ENCODE peak calls at places on chromosomes 4 and X, in nine cellular contexts. N is epithelial cell of proximal tubule, R is brain microvascular endothelial cell, F is fibroblast of mammary gland, U is fibroblast of pulmonary artery, G is lower leg skin, A is IMR-90, C is left ventricle myocardium inferior, X is uterus. W is an unnamed sample.

GRCh38 chr4:183355405-183355804 is 33.2 kb upstream of the CLDN24 start:
- DNase-seq in G (no peak), U (peak; percentile 77), R (peak; percentile 62), C (no peak), N (no peak), A (peak; percentile 72), F (peak; percentile 56), X (no peak), W (peak; percentile 69)

GRCh38 chr4:136867465-136867864 is 664.8 kb downstream of the PCDH18 start:
- DNase-seq in U (no peak), R (no peak), C (no peak), A (no peak), N (no peak), X (no peak), F (no peak), G (no peak), W (no peak)

GRCh38 chr4:8939160-8939855 is 67.7 kb upstream of the HMX1 start:
- DNase-seq in N (no peak), C (no peak), X (no peak), U (no peak), G (no peak), F (no peak), A (no peak), R (no peak), W (no peak)

GRCh38 chr4:37549003-37549402 is 137.2 kb downstream of the RELL1 start:
- DNase-seq in G (no peak), A (peak; percentile 67), N (peak; percentile 91), C (no peak), F (peak; percentile 78), R (peak; percentile 97), U (peak; percentile 94), X (no peak), W (peak; percentile 55)

GRCh38 chrX:153828723-153829548 is 1.4 kb downstream of the PDZD4 start:
- DNase-seq in G (no peak), N (no peak), R (no peak), X (peak; percentile 19), F (no peak), U (no peak), C (no peak), A (no peak), W (no peak)

GRCh38 chr4:37389967-37390580 is 145.5 kb downstream of the NWD2 start:
- DNase-seq in N (no peak), U (peak; percentile 71), G (no peak), A (peak; percentile 41), F (peak; percentile 50), X (no peak), R (peak; percentile 45), C (no peak), W (peak; percentile 39)

GRCh38 chr4:48778431-48779094 is 1.5 kb downstream of the FRYL start:
- DNase-seq in A (peak; percentile 57), F (peak; percentile 55), U (peak; percentile 63), X (no peak), N (no peak), R (no peak), G (no peak), C (no peak), W (no peak)

GRCh38 chr4:22458112-22458511 is 57.8 kb downstream of the ADGRA3 start:
- DNase-seq in C (no peak), R (no peak), U (no peak), F (peak; percentile 8), A (no peak), G (no peak), N (peak; percentile 36), X (no peak), W (no peak)

GRCh38 chr4:5747746-5748365 is 36.9 kb downstream of the EVC start:
- DNase-seq in F (peak; percentile 100), C (no peak), R (peak; percentile 98), U (peak; percentile 100), N (peak; percentile 90), G (no peak), A (peak; percentile 99), X (peak; percentile 48), W (peak; percentile 84)

GRCh38 chrX:46260502-46260901 is 284.7 kb downstream of the ZNF674 start:
- DNase-seq in N (no peak), F (no peak), G (no peak), R (no peak), U (no peak), A (no peak), C (no peak), X (no peak), W (no peak)

GRCh38 chr4:164203476-164203875 is 550.5 kb upstream of the SMIM31 start:
- DNase-seq in X (no peak), A (no peak), U (no peak), C (no peak), F (no peak), R (no peak), N (no peak), G (no peak), W (no peak)

GRCh38 chr4:168621806-168622589 is 125.1 kb downstream of the PALLD start:
- DNase-seq in G (peak; percentile 2), U (peak; percentile 79), F (peak; percentile 79), X (no peak), C (no peak), A (peak; percentile 90), R (peak; percentile 81), N (no peak), W (peak; percentile 97)

GRCh38 chrX:23720117-23720677 is 22.9 kb downstream of the ACOT9 start:
- DNase-seq in U (no peak), X (no peak), G (no peak), R (no peak), N (no peak), F (no peak), A (no peak), C (no peak), W (no peak)

GRCh38 chr4:141140271-141141205 is 7.3 kb upstream of the RNF150 start:
- DNase-seq in R (no peak), U (no peak), A (no peak), F (no peak), G (no peak), N (no peak), C (no peak), X (no peak), W (no peak)

GRCh38 chr4:43238556-43238955 is 346.0 kb downstream of the GRXCR1 start:
- DNase-seq in U (no peak), F (no peak), N (no peak), C (no peak), A (no peak), X (no peak), G (no peak), R (no peak), W (no peak)

DNA sequence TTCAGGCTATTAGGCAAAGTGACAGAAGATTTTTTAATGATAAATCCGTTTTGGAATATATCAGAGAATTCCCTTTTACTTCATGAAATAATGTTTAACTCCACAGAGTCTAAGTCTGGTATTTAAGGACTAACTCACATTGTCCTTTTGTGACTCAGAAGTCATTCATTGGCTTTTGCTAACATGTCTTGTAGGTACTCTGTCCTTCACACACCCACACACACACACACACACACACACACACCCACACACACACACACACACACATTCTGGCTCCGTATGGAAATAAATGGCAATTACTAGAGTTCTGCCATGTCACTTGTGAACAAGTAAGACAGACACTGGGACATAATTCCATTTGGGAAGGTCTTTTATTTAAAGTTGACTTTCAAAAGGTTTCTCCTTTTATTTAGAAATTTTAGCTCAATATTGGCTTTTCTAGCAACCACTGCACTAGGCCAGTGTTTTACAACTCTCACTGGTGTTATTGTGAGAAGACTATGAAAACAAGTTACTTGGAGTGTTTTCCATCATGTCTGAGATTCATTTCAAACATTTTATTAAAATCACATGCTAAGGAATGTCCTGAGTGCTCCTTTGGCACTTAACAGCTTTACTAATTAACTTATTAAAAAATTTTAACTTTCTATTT is 240.1 kb upstream of the GPC4 start:
- DNase-seq in N (peak; percentile 86), C (no peak), R (no peak), F (peak; percentile 66), G (no peak), X (no peak), U (no peak), A (no peak), W (no peak)
- TF ChIP-seq CTCF in N (no peak), C (no peak), R (no peak), F (no peak), G (no peak), X (no peak), U (no peak), A (no peak), W (no peak)

DNA sequence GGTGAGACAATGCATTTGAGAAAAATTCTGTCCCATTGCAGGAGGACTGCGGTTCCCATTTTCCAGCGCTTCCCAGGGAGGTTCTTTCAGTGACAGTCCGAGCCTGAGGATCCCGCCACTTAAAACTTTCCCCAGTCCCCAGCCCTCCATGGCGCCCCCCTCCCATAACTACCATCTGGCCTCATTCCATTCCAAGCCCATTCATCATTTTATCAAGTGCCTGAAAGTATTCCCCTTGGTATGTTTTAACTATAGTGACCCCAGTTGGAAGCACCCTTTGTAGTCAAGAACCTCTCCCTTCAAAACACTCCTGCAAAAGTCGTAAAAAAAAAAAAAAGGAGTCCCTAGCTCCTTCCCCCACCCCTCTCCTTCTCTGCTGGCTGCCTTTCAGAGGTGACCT is 1.2 kb downstream of the RASL11B start:
- DNase-seq in X (no peak), C (no peak), G (no peak), F (no peak), A (no peak), U (no peak), R (no peak), N (no peak), W (no peak)
- H3K4me3 ChIP-seq in X (peak overlapping the region; percentile 61), C (peak overlapping the region; percentile 86), G (no peak overlapping the region), F (no peak overlapping the region), A (peak overlapping the region; percentile 89), U (no peak overlapping the region), R (no peak overlapping the region), N (no peak overlapping the region), W (no peak overlapping the region)

GRCh38 chr4:32145987-32146386 is 1425.8 kb downstream of the PCDH7 start:
- DNase-seq in R (no peak), N (no peak), C (no peak), U (no peak), G (no peak), X (no peak), A (no peak), F (no peak), W (no peak)
- TF ChIP-seq CTCF in R (peak; percentile 4), N (no peak), C (no peak), U (no peak), G (no peak), X (no peak), A (no peak), F (no peak), W (no peak)

DNA sequence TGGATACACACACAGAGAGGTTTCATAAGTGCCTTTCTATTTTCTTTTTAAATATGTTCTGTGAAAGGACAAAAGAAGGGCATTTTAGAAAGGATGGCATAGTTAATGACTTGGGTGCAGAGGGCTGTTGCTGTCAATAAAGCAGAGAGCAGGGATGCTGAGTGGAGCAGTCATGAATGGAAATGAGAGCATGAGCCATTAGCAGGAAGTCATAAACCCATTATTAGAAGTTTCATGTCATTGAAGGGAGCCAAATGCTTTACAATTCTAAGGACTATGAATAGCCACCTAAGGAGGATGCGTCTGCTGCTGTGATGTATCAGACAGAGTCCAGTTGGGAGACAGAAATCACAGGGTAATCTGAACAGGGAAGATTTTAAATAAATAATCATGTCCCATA is 47.7 kb upstream of the WDR19 start:
- DNase-seq in C (no peak), N (no peak), R (no peak), X (no peak), U (no peak), F (no peak), A (peak; percentile 1), G (no peak), W (no peak)
- H3K4me3 ChIP-seq in C (no peak overlapping the region), N (no peak overlapping the region), R (no peak overlapping the region), X (no peak overlapping the region), U (no peak overlapping the region), F (no peak overlapping the region), A (no peak overlapping the region), G (no peak overlapping the region), W (no peak overlapping the region)

GRCh38 chrX:11040405-11040804 is 70.7 kb upstream of the HCCS start:
- DNase-seq in C (no peak), G (no peak), U (no peak), F (no peak), X (no peak), A (no peak), R (no peak), N (no peak), W (no peak)
- TF ChIP-seq CTCF in C (no peak), G (no peak), U (peak; percentile 11), F (no peak), X (no peak), A (no peak), R (peak; percentile 21), N (peak; percentile 39), W (no peak)

W was measured in astrocyte of the cerebellum.